ENCODE peak calls at places on chromosomes 4 and X, in four cellular contexts. U is NCI-H187; P is left cardiac atrium; N is activated CD4-positive, alpha-beta T cell treated with anti-CD3 and anti-CD28 coated beads, Interleukin-2, amount 10 ng/mL, durations not matched to agents 7 days and 5 days. W is an unnamed sample.

GRCh38 chr4:150974251-150974640 is 40.8 kb downstream of the LRBA start:
- DNase-seq in U (no peak), P (no peak), N (no peak), W (no peak)

GRCh38 chr4:107392951-107393350 is 327.1 kb downstream of the PAPSS1 start:
- DNase-seq in U (no peak), P (no peak), N (no peak), W (no peak)

GRCh38 chr4:7254736-7255487 is 62.6 kb downstream of the SORCS2 start:
- DNase-seq in U (no peak), P (no peak), N (no peak), W (no peak)

GRCh38 chrX:9708923-9709553 is 56.6 kb downstream of the GPR143 start:
- DNase-seq in U (peak), P (peak), N (peak), W (no peak)

GRCh38 chr4:53702334-53703266 is 111.3 kb upstream of the LNX1 start:
- DNase-seq in U (peak), P (peak), N (peak), W (peak)

GRCh38 chrX:119672252-119672825 is 20.6 kb downstream of the SEPTIN6 start:
- DNase-seq in U (no peak), P (no peak), N (no peak), W (no peak)

GRCh38 chrX:154372612-154373022 is 1.8 kb downstream of the FLNA start:
- DNase-seq in U (no peak), P (no peak), N (peak), W (peak)

GRCh38 chr4:26568446-26568994 is 15.4 kb upstream of the TBC1D19 start:
- DNase-seq in U (no peak), P (no peak), N (no peak), W (peak)

GRCh38 chrX:153928846-153929245 is 2.8 kb upstream of the ARHGAP4 start:
- DNase-seq in U (no peak), P (no peak), N (no peak), W (no peak)

GRCh38 chr4:188030401-188030800 is 34.8 kb downstream of the ZFP42 start:
- DNase-seq in U (no peak), P (no peak), N (no peak), W (no peak)

GRCh38 chrX:124211312-124211942 is 121.0 kb upstream of the TEX13D start:
- DNase-seq in U (no peak), P (no peak), N (peak), W (no peak)

GRCh38 chr4:173367946-173368345 is 2.8 kb upstream of the SAP30 start:
- DNase-seq in U (no peak), P (no peak), N (no peak), W (no peak)

GRCh38 chr4:24517676-24518075 is 66.7 kb downstream of the DHX15 start:
- DNase-seq in U (no peak), P (no peak), N (no peak), W (no peak)

GRCh38 chr4:139568206-139568969 is 12.4 kb upstream of the SETD7 start:
- DNase-seq in U (no peak), P (no peak), N (no peak), W (no peak)

GRCh38 chr4:120921456-120922389 is 803 bp downstream of the PRDM5 start:
- DNase-seq in U (no peak), P (peak), N (peak), W (peak)

GRCh38 chrX:7170903-7171302 is 22.9 kb upstream of the PUDP start:
- DNase-seq in U (no peak), P (no peak), N (peak), W (no peak)

GRCh38 chr4:104750008-104750407 is 255.3 kb upstream of the CXXC4 start:
- DNase-seq in U (no peak), P (no peak), N (no peak), W (no peak)

GRCh38 chr4:180521181-180521580 is 1722.0 kb upstream of the TENM3 start:
- DNase-seq in U (no peak), P (no peak), N (no peak), W (no peak)

GRCh38 chr4:153421980-153422379 is 44.2 kb upstream of the TMEM131L start:
- DNase-seq in U (no peak), P (no peak), N (no peak), W (no peak)

GRCh38 chr4:122003335-122003734 is 51.5 kb upstream of the TRPC3 start:
- DNase-seq in U (peak), P (no peak), N (peak), W (no peak)

GRCh38 chr4:87516683-87517082 is 12.5 kb downstream of the SPARCL1 start:
- DNase-seq in U (no peak), P (no peak), N (no peak), W (no peak)

GRCh38 chrX:20973038-20973437 is 401.2 kb upstream of the CNKSR2 start:
- DNase-seq in U (no peak), P (no peak), N (no peak), W (no peak)

GRCh38 chr4:108651068-108651794 is 832 bp downstream of the OSTC start:
- DNase-seq in U (no peak), P (no peak), N (no peak), W (no peak)

GRCh38 chr4:153207561-153207960 is 3.3 kb downstream of the TRIM2 start:
- DNase-seq in U (no peak), P (peak), N (no peak), W (no peak)